ENCODE peak calls at places on chromosomes 16 and 17, in six cellular contexts. One of them, this sample, is unnamed.

GRCh38 chr16:29837833-29838232 is 17.6 kb downstream of the MVP start:
- DNase-seq in ovary: no peak
- DNase-seq in lung: no peak
- DNase-seq in AG04450: no peak
- DNase-seq in heart right ventricle: no peak
- DNase-seq in psoas muscle: no peak
- DNase-seq in this sample: no peak

GRCh38 chr17:46772013-46772878 is 46.2 kb downstream of the WNT3 start:
- DNase-seq in ovary: no peak
- DNase-seq in lung: peak
- DNase-seq in AG04450: no peak
- DNase-seq in heart right ventricle: peak
- DNase-seq in psoas muscle: peak
- DNase-seq in this sample: no peak

GRCh38 chr16:68452176-68452575 is 3.9 kb upstream of the SMPD3 start:
- DNase-seq in ovary: no peak
- DNase-seq in lung: no peak
- DNase-seq in AG04450: no peak
- DNase-seq in heart right ventricle: no peak
- DNase-seq in psoas muscle: no peak
- DNase-seq in this sample: no peak

GRCh38 chr16:87336850-87337240 is 19.7 kb upstream of the C16orf95 start:
- DNase-seq in ovary: no peak
- DNase-seq in lung: no peak
- DNase-seq in AG04450: no peak
- DNase-seq in heart right ventricle: no peak
- DNase-seq in psoas muscle: no peak
- DNase-seq in this sample: no peak

GRCh38 chr17:41536741-41537613 is 8.9 kb upstream of the KRT19 start:
- DNase-seq in ovary: no peak
- DNase-seq in lung: no peak
- DNase-seq in AG04450: no peak
- DNase-seq in heart right ventricle: no peak
- DNase-seq in psoas muscle: no peak
- DNase-seq in this sample: no peak

GRCh38 chr17:27560668-27561067 is 70.3 kb upstream of the LGALS9 start:
- DNase-seq in ovary: peak
- DNase-seq in lung: peak
- DNase-seq in AG04450: no peak
- DNase-seq in heart right ventricle: peak
- DNase-seq in psoas muscle: peak
- DNase-seq in this sample: no peak

GRCh38 chr16:79972053-79972704 is 371.6 kb upstream of the MAF start:
- DNase-seq in ovary: no peak
- DNase-seq in lung: no peak
- DNase-seq in AG04450: no peak
- DNase-seq in heart right ventricle: no peak
- DNase-seq in psoas muscle: no peak
- DNase-seq in this sample: no peak

GRCh38 chr17:82528484-82529265 is 9.1 kb downstream of the FOXK2 start:
- DNase-seq in ovary: no peak
- DNase-seq in lung: peak
- DNase-seq in AG04450: no peak
- DNase-seq in heart right ventricle: peak
- DNase-seq in psoas muscle: peak
- DNase-seq in this sample: no peak

GRCh38 chr17:31392002-31392855 is 754 bp downstream of the RAB11FIP4 start:
- DNase-seq in ovary: no peak
- DNase-seq in lung: no peak
- DNase-seq in AG04450: no peak
- DNase-seq in heart right ventricle: no peak
- DNase-seq in psoas muscle: no peak
- DNase-seq in this sample: peak

GRCh38 chr17:1650731-1651558 is 1.3 kb upstream of the RILP start:
- DNase-seq in ovary: no peak
- DNase-seq in lung: no peak
- DNase-seq in AG04450: no peak
- DNase-seq in heart right ventricle: no peak
- DNase-seq in psoas muscle: no peak
- DNase-seq in this sample: no peak

GRCh38 chr17:55332296-55333041 is 67.7 kb downstream of the HLF start:
- DNase-seq in ovary: no peak
- DNase-seq in lung: peak
- DNase-seq in AG04450: no peak
- DNase-seq in heart right ventricle: no peak
- DNase-seq in psoas muscle: no peak
- DNase-seq in this sample: peak

GRCh38 chr17:75191584-75191983 is 8.8 kb upstream of the SUMO2 start:
- DNase-seq in ovary: no peak
- DNase-seq in lung: no peak
- DNase-seq in AG04450: no peak
- DNase-seq in heart right ventricle: no peak
- DNase-seq in psoas muscle: no peak
- DNase-seq in this sample: no peak

GRCh38 chr17:48618366-48618896 is 3.3 kb upstream of the HOXB8 start:
- DNase-seq in ovary: peak
- DNase-seq in lung: peak
- DNase-seq in AG04450: no peak
- DNase-seq in heart right ventricle: peak
- DNase-seq in psoas muscle: peak
- DNase-seq in this sample: peak

GRCh38 chr16:72168365-72168764 is 3.6 kb downstream of the PMFBP1 start:
- DNase-seq in ovary: no peak
- DNase-seq in lung: no peak
- DNase-seq in AG04450: no peak
- DNase-seq in heart right ventricle: no peak
- DNase-seq in psoas muscle: no peak
- DNase-seq in this sample: no peak

GRCh38 chr16:69941251-69942098 is 9.7 kb upstream of the CLEC18A start:
- DNase-seq in ovary: no peak
- DNase-seq in lung: peak
- DNase-seq in AG04450: no peak
- DNase-seq in heart right ventricle: no peak
- DNase-seq in psoas muscle: no peak
- DNase-seq in this sample: no peak

GRCh38 chr17:73759324-73760185 is 115.3 kb upstream of the SDK2 start:
- DNase-seq in ovary: no peak
- DNase-seq in lung: no peak
- DNase-seq in AG04450: no peak
- DNase-seq in heart right ventricle: no peak
- DNase-seq in psoas muscle: no peak
- DNase-seq in this sample: no peak

GRCh38 chr16:83908798-83909197 is 9.9 kb downstream of the MLYCD start:
- DNase-seq in ovary: no peak
- DNase-seq in lung: no peak
- DNase-seq in AG04450: no peak
- DNase-seq in heart right ventricle: no peak
- DNase-seq in psoas muscle: no peak
- DNase-seq in this sample: no peak

GRCh38 chr16:49756971-49757743 is 98.8 kb downstream of the ZNF423 start:
- DNase-seq in ovary: no peak
- DNase-seq in lung: no peak
- DNase-seq in AG04450: no peak
- DNase-seq in heart right ventricle: no peak
- DNase-seq in psoas muscle: no peak
- DNase-seq in this sample: no peak

GRCh38 chr16:49755716-49756115 is 100.2 kb downstream of the ZNF423 start:
- DNase-seq in ovary: no peak
- DNase-seq in lung: no peak
- DNase-seq in AG04450: no peak
- DNase-seq in heart right ventricle: no peak
- DNase-seq in psoas muscle: no peak
- DNase-seq in this sample: no peak

GRCh38 chr16:49757744-49758069 is 98.2 kb downstream of the ZNF423 start:
- DNase-seq in ovary: no peak
- DNase-seq in lung: no peak
- DNase-seq in AG04450: no peak
- DNase-seq in heart right ventricle: no peak
- DNase-seq in psoas muscle: no peak
- DNase-seq in this sample: no peak

GRCh38 chr16:49754495-49755290 is 101.2 kb downstream of the ZNF423 start:
- DNase-seq in ovary: no peak
- DNase-seq in lung: no peak
- DNase-seq in AG04450: no peak
- DNase-seq in heart right ventricle: peak
- DNase-seq in psoas muscle: peak
- DNase-seq in this sample: no peak

DNA sequence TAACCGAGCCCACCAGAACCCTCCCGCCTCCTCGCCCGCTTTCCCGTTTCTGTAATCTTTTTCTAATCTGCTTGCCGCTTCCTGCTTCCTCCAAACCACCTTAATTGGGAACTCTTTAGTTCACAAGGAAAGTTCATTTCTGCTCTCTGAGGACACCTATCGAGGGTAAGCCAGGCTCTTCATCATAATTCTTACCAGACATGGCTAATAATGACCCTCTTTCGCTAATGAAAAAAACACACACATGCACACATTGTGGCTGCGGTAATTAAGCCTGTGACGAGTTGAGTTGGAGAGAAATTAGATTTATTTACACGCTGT is 100.7 kb downstream of the ZNF423 start:
- DNase-seq in ovary: no peak
- DNase-seq in lung: no peak
- DNase-seq in AG04450: peak
- DNase-seq in heart right ventricle: no peak
- DNase-seq in psoas muscle: no peak
- DNase-seq in this sample: no peak
- TF ChIP-seq CTCF in ovary: peak
- TF ChIP-seq CTCF in lung: no peak
- TF ChIP-seq CTCF in AG04450: peak
- TF ChIP-seq CTCF in heart right ventricle: peak
- TF ChIP-seq CTCF in psoas muscle: peak
- TF ChIP-seq CTCF in this sample: peak

GRCh38 chr17:12967962-12968361 is 49.9 kb downstream of the ELAC2 start:
- DNase-seq in ovary: no peak
- DNase-seq in lung: no peak
- DNase-seq in AG04450: no peak
- DNase-seq in heart right ventricle: no peak
- DNase-seq in psoas muscle: no peak
- DNase-seq in this sample: no peak
- TF ChIP-seq CTCF in ovary: no peak
- TF ChIP-seq CTCF in lung: no peak
- TF ChIP-seq CTCF in AG04450: no peak
- TF ChIP-seq CTCF in heart right ventricle: no peak
- TF ChIP-seq CTCF in psoas muscle: no peak
- TF ChIP-seq CTCF in this sample: no peak

GRCh38 chr17:16304832-16305231 is 48.4 kb downstream of the CENPV start:
- DNase-seq in ovary: no peak
- DNase-seq in lung: no peak
- DNase-seq in AG04450: no peak
- DNase-seq in heart right ventricle: no peak
- DNase-seq in psoas muscle: no peak
- DNase-seq in this sample: no peak
- TF ChIP-seq CTCF in ovary: no peak
- TF ChIP-seq CTCF in lung: no peak
- TF ChIP-seq CTCF in AG04450: peak
- TF ChIP-seq CTCF in heart right ventricle: peak
- TF ChIP-seq CTCF in psoas muscle: peak
- TF ChIP-seq CTCF in this sample: peak

GRCh38 chr17:43983515-43984411 is 20.7 kb upstream of the NAGS start:
- DNase-seq in ovary: no peak
- DNase-seq in lung: no peak
- DNase-seq in AG04450: no peak
- DNase-seq in heart right ventricle: peak
- DNase-seq in psoas muscle: peak
- DNase-seq in this sample: no peak
- TF ChIP-seq CTCF in ovary: no peak
- TF ChIP-seq CTCF in lung: no peak
- TF ChIP-seq CTCF in AG04450: peak
- TF ChIP-seq CTCF in heart right ventricle: peak
- TF ChIP-seq CTCF in psoas muscle: peak
- TF ChIP-seq CTCF in this sample: peak

DNA sequence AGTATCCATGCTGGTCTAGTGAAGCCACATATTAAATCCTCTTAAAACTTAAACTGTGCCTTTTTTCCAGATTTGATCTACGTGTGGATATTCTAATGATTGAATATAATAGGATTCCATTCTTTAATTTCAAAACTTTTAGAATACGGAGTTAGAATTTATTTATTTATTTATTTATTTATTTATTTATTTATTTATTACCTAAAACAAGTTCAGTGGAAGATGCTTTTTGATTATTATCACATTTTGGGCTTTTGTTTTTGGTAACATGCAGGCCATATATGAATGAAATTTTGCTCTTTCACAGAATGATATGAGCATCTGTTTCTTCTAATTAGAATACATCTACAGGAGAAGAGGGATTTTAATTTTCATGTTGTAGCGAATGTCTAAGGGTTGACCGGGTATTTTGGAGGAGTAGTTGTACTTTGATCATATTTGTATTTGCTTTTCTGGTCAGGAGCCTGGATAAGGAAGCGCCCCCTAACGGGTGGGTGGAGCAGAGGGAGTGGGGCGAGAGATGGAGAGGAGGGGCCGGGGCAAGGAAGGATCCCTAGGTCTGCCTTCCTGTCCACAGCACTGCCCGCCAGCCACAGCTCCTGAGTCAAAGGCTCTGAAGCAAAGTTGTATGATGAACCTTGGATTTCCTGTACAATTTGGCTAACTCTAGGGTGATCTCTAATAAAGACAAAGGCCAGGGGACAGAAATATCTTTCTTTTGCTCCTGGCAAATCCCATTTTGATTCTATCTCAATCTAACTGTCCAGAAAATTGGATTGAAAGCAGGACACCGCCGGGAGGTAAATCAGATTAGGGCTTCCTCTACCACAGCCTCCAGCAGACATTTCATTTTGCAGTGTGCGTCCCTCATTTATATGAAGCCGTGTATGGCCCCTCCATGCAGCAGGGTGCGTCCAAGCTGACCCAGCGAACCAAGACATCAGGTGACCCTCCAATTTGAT is 149.1 kb downstream of the PRKCA start:
- DNase-seq in ovary: no peak
- DNase-seq in lung: no peak
- DNase-seq in AG04450: no peak
- DNase-seq in heart right ventricle: no peak
- DNase-seq in psoas muscle: no peak
- DNase-seq in this sample: no peak
- TF ChIP-seq CTCF in ovary: no peak
- TF ChIP-seq CTCF in lung: no peak
- TF ChIP-seq CTCF in AG04450: no peak
- TF ChIP-seq CTCF in heart right ventricle: no peak
- TF ChIP-seq CTCF in psoas muscle: no peak
- TF ChIP-seq CTCF in this sample: peak

GRCh38 chr16:8882725-8883377 is 700 bp downstream of the LITAFD start:
- DNase-seq in ovary: no peak
- DNase-seq in lung: no peak
- DNase-seq in AG04450: no peak
- DNase-seq in heart right ventricle: no peak
- DNase-seq in psoas muscle: no peak
- DNase-seq in this sample: no peak

GRCh38 chr16:8886593-8887437 is 4.7 kb downstream of the LITAFD start:
- DNase-seq in ovary: no peak
- DNase-seq in lung: no peak
- DNase-seq in AG04450: no peak
- DNase-seq in heart right ventricle: no peak
- DNase-seq in psoas muscle: no peak
- DNase-seq in this sample: no peak

GRCh38 chr16:8887438-8887765 is 5.3 kb downstream of the LITAFD start:
- DNase-seq in ovary: no peak
- DNase-seq in lung: no peak
- DNase-seq in AG04450: no peak
- DNase-seq in heart right ventricle: no peak
- DNase-seq in psoas muscle: no peak
- DNase-seq in this sample: no peak

GRCh38 chr16:8887952-8888560 is 5.9 kb downstream of the LITAFD start:
- DNase-seq in ovary: no peak
- DNase-seq in lung: no peak
- DNase-seq in AG04450: no peak
- DNase-seq in heart right ventricle: peak
- DNase-seq in psoas muscle: peak
- DNase-seq in this sample: no peak

GRCh38 chr16:8885674-8886592 is 3.8 kb downstream of the LITAFD start:
- DNase-seq in ovary: peak
- DNase-seq in lung: no peak
- DNase-seq in AG04450: no peak
- DNase-seq in heart right ventricle: no peak
- DNase-seq in psoas muscle: peak
- DNase-seq in this sample: no peak
- TF ChIP-seq CTCF in ovary: no peak
- TF ChIP-seq CTCF in lung: no peak
- TF ChIP-seq CTCF in AG04450: peak
- TF ChIP-seq CTCF in heart right ventricle: no peak
- TF ChIP-seq CTCF in psoas muscle: no peak
- TF ChIP-seq CTCF in this sample: no peak

This sample was measured in osteocyte.